ENCODE peak calls at places on chromosomes 16 and 17, in ten cellular contexts. One of them, this sample, is unnamed.

GRCh38 chr17:7018331-7018964 is 4.4 kb upstream of the BCL6B start:
- DNase-seq in AG09319: no peak
- DNase-seq in A673: no peak
- DNase-seq in activated CD8-positive, alpha-beta memory T cell treated with anti-CD3 and anti-CD28 coated beads, Interleukin-2, amount 10 ng/mL, durations not matched to agents 7 days and 5 days: no peak
- DNase-seq in cardiac muscle cell: no peak
- DNase-seq in left cardiac atrium: peak; percentile 71
- DNase-seq in omental fat pad: no peak
- DNase-seq in ACHN: no peak
- DNase-seq in germinal center: no peak
- DNase-seq in right lobe of liver: no peak
- DNase-seq in this sample: no peak

GRCh38 chr16:84585886-84586285 is 32.0 kb downstream of the COTL1 start:
- DNase-seq in AG09319: no peak
- DNase-seq in A673: peak; percentile 33
- DNase-seq in activated CD8-positive, alpha-beta memory T cell treated with anti-CD3 and anti-CD28 coated beads, Interleukin-2, amount 10 ng/mL, durations not matched to agents 7 days and 5 days: no peak
- DNase-seq in cardiac muscle cell: peak; percentile 50
- DNase-seq in left cardiac atrium: no peak
- DNase-seq in omental fat pad: no peak
- DNase-seq in ACHN: peak; percentile 28
- DNase-seq in germinal center: peak; percentile 71
- DNase-seq in right lobe of liver: no peak
- DNase-seq in this sample: no peak

GRCh38 chr17:66542183-66542966 is 240.0 kb downstream of the PRKCA start:
- DNase-seq in AG09319: no peak
- DNase-seq in A673: peak; percentile 61
- DNase-seq in activated CD8-positive, alpha-beta memory T cell treated with anti-CD3 and anti-CD28 coated beads, Interleukin-2, amount 10 ng/mL, durations not matched to agents 7 days and 5 days: peak; percentile 72
- DNase-seq in cardiac muscle cell: no peak
- DNase-seq in left cardiac atrium: no peak
- DNase-seq in omental fat pad: no peak
- DNase-seq in ACHN: peak; percentile 74
- DNase-seq in germinal center: peak; percentile 43
- DNase-seq in right lobe of liver: no peak
- DNase-seq in this sample: no peak

GRCh38 chr17:43823350-43824084 is 9.4 kb downstream of the MPP3 start:
- DNase-seq in AG09319: no peak
- DNase-seq in A673: no peak
- DNase-seq in activated CD8-positive, alpha-beta memory T cell treated with anti-CD3 and anti-CD28 coated beads, Interleukin-2, amount 10 ng/mL, durations not matched to agents 7 days and 5 days: no peak
- DNase-seq in cardiac muscle cell: no peak
- DNase-seq in left cardiac atrium: peak; percentile 77
- DNase-seq in omental fat pad: no peak
- DNase-seq in ACHN: no peak
- DNase-seq in germinal center: no peak
- DNase-seq in right lobe of liver: peak; percentile 42
- DNase-seq in this sample: no peak

GRCh38 chr17:76150712-76151622 is 9.9 kb upstream of the FOXJ1 start:
- DNase-seq in AG09319: no peak
- DNase-seq in A673: no peak
- DNase-seq in activated CD8-positive, alpha-beta memory T cell treated with anti-CD3 and anti-CD28 coated beads, Interleukin-2, amount 10 ng/mL, durations not matched to agents 7 days and 5 days: no peak
- DNase-seq in cardiac muscle cell: no peak
- DNase-seq in left cardiac atrium: no peak
- DNase-seq in omental fat pad: no peak
- DNase-seq in ACHN: no peak
- DNase-seq in germinal center: no peak
- DNase-seq in right lobe of liver: peak; percentile 87
- DNase-seq in this sample: no peak

GRCh38 chr16:84613408-84614071 is 4.3 kb downstream of the COTL1 start:
- DNase-seq in AG09319: no peak
- DNase-seq in A673: no peak
- DNase-seq in activated CD8-positive, alpha-beta memory T cell treated with anti-CD3 and anti-CD28 coated beads, Interleukin-2, amount 10 ng/mL, durations not matched to agents 7 days and 5 days: no peak
- DNase-seq in cardiac muscle cell: no peak
- DNase-seq in left cardiac atrium: no peak
- DNase-seq in omental fat pad: no peak
- DNase-seq in ACHN: no peak
- DNase-seq in germinal center: no peak
- DNase-seq in right lobe of liver: no peak
- DNase-seq in this sample: no peak

GRCh38 chr16:14464192-14464591 is 165.9 kb downstream of the PARN start:
- DNase-seq in AG09319: no peak
- DNase-seq in A673: no peak
- DNase-seq in activated CD8-positive, alpha-beta memory T cell treated with anti-CD3 and anti-CD28 coated beads, Interleukin-2, amount 10 ng/mL, durations not matched to agents 7 days and 5 days: no peak
- DNase-seq in cardiac muscle cell: no peak
- DNase-seq in left cardiac atrium: no peak
- DNase-seq in omental fat pad: no peak
- DNase-seq in ACHN: peak; percentile 34
- DNase-seq in germinal center: no peak
- DNase-seq in right lobe of liver: no peak
- DNase-seq in this sample: no peak

GRCh38 chr16:12724216-12724615 is 79.5 kb downstream of the CPPED1 start:
- DNase-seq in AG09319: no peak
- DNase-seq in A673: no peak
- DNase-seq in activated CD8-positive, alpha-beta memory T cell treated with anti-CD3 and anti-CD28 coated beads, Interleukin-2, amount 10 ng/mL, durations not matched to agents 7 days and 5 days: no peak
- DNase-seq in cardiac muscle cell: peak; percentile 46
- DNase-seq in left cardiac atrium: no peak
- DNase-seq in omental fat pad: no peak
- DNase-seq in ACHN: no peak
- DNase-seq in germinal center: no peak
- DNase-seq in right lobe of liver: no peak
- DNase-seq in this sample: no peak

GRCh38 chr17:79431175-79431574 is 179.7 kb downstream of the RBFOX3 start:
- DNase-seq in AG09319: no peak
- DNase-seq in A673: no peak
- DNase-seq in activated CD8-positive, alpha-beta memory T cell treated with anti-CD3 and anti-CD28 coated beads, Interleukin-2, amount 10 ng/mL, durations not matched to agents 7 days and 5 days: no peak
- DNase-seq in cardiac muscle cell: no peak
- DNase-seq in left cardiac atrium: no peak
- DNase-seq in omental fat pad: no peak
- DNase-seq in ACHN: no peak
- DNase-seq in germinal center: no peak
- DNase-seq in right lobe of liver: no peak
- DNase-seq in this sample: no peak

GRCh38 chr17:78957076-78957475 is 22.6 kb downstream of the LGALS3BP start:
- DNase-seq in AG09319: no peak
- DNase-seq in A673: no peak
- DNase-seq in activated CD8-positive, alpha-beta memory T cell treated with anti-CD3 and anti-CD28 coated beads, Interleukin-2, amount 10 ng/mL, durations not matched to agents 7 days and 5 days: no peak
- DNase-seq in cardiac muscle cell: no peak
- DNase-seq in left cardiac atrium: no peak
- DNase-seq in omental fat pad: no peak
- DNase-seq in ACHN: no peak
- DNase-seq in germinal center: no peak
- DNase-seq in right lobe of liver: no peak
- DNase-seq in this sample: no peak

GRCh38 chr17:33732116-33732515 is 439.0 kb upstream of the ASIC2 start:
- DNase-seq in AG09319: no peak
- DNase-seq in A673: peak; percentile 28
- DNase-seq in activated CD8-positive, alpha-beta memory T cell treated with anti-CD3 and anti-CD28 coated beads, Interleukin-2, amount 10 ng/mL, durations not matched to agents 7 days and 5 days: no peak
- DNase-seq in cardiac muscle cell: peak; percentile 75
- DNase-seq in left cardiac atrium: no peak
- DNase-seq in omental fat pad: no peak
- DNase-seq in ACHN: peak; percentile 47
- DNase-seq in germinal center: no peak
- DNase-seq in right lobe of liver: no peak
- DNase-seq in this sample: no peak

GRCh38 chr16:62190426-62190825 is 154.2 kb upstream of the CDH8 start:
- DNase-seq in AG09319: no peak
- DNase-seq in A673: peak; percentile 66
- DNase-seq in activated CD8-positive, alpha-beta memory T cell treated with anti-CD3 and anti-CD28 coated beads, Interleukin-2, amount 10 ng/mL, durations not matched to agents 7 days and 5 days: no peak
- DNase-seq in cardiac muscle cell: peak; percentile 68
- DNase-seq in left cardiac atrium: no peak
- DNase-seq in omental fat pad: no peak
- DNase-seq in ACHN: peak; percentile 55
- DNase-seq in germinal center: no peak
- DNase-seq in right lobe of liver: no peak
- DNase-seq in this sample: no peak

GRCh38 chr16:24085665-24086064 is 170.5 kb upstream of the CACNG3 start:
- DNase-seq in AG09319: no peak
- DNase-seq in A673: peak; percentile 61
- DNase-seq in activated CD8-positive, alpha-beta memory T cell treated with anti-CD3 and anti-CD28 coated beads, Interleukin-2, amount 10 ng/mL, durations not matched to agents 7 days and 5 days: no peak
- DNase-seq in cardiac muscle cell: no peak
- DNase-seq in left cardiac atrium: no peak
- DNase-seq in omental fat pad: no peak
- DNase-seq in ACHN: no peak
- DNase-seq in germinal center: no peak
- DNase-seq in right lobe of liver: no peak
- DNase-seq in this sample: no peak

GRCh38 chr16:75550211-75550662 is 5.8 kb downstream of the TMEM231 start:
- DNase-seq in AG09319: no peak
- DNase-seq in A673: peak; percentile 61
- DNase-seq in activated CD8-positive, alpha-beta memory T cell treated with anti-CD3 and anti-CD28 coated beads, Interleukin-2, amount 10 ng/mL, durations not matched to agents 7 days and 5 days: peak; percentile 56
- DNase-seq in cardiac muscle cell: no peak
- DNase-seq in left cardiac atrium: peak; percentile 37
- DNase-seq in omental fat pad: no peak
- DNase-seq in ACHN: peak; percentile 73
- DNase-seq in germinal center: peak; percentile 72
- DNase-seq in right lobe of liver: peak; percentile 60
- DNase-seq in this sample: no peak

GRCh38 chr17:81066771-81067315 is 31.9 kb downstream of the BAIAP2 start:
- DNase-seq in AG09319: no peak
- DNase-seq in A673: no peak
- DNase-seq in activated CD8-positive, alpha-beta memory T cell treated with anti-CD3 and anti-CD28 coated beads, Interleukin-2, amount 10 ng/mL, durations not matched to agents 7 days and 5 days: no peak
- DNase-seq in cardiac muscle cell: no peak
- DNase-seq in left cardiac atrium: no peak
- DNase-seq in omental fat pad: no peak
- DNase-seq in ACHN: no peak
- DNase-seq in germinal center: no peak
- DNase-seq in right lobe of liver: no peak
- DNase-seq in this sample: no peak

GRCh38 chr17:74798239-74798707 is 22.1 kb upstream of the NAT9 start:
- DNase-seq in AG09319: no peak
- DNase-seq in A673: peak; percentile 26
- DNase-seq in activated CD8-positive, alpha-beta memory T cell treated with anti-CD3 and anti-CD28 coated beads, Interleukin-2, amount 10 ng/mL, durations not matched to agents 7 days and 5 days: no peak
- DNase-seq in cardiac muscle cell: peak; percentile 43
- DNase-seq in left cardiac atrium: no peak
- DNase-seq in omental fat pad: no peak
- DNase-seq in ACHN: peak; percentile 85
- DNase-seq in germinal center: no peak
- DNase-seq in right lobe of liver: no peak
- DNase-seq in this sample: peak; percentile 28

GRCh38 chr17:28372203-28372944 is 880 bp downstream of the SARM1 start:
- DNase-seq in AG09319: no peak
- DNase-seq in A673: peak; percentile 53
- DNase-seq in activated CD8-positive, alpha-beta memory T cell treated with anti-CD3 and anti-CD28 coated beads, Interleukin-2, amount 10 ng/mL, durations not matched to agents 7 days and 5 days: peak; percentile 46
- DNase-seq in cardiac muscle cell: no peak
- DNase-seq in left cardiac atrium: no peak
- DNase-seq in omental fat pad: no peak
- DNase-seq in ACHN: peak; percentile 56
- DNase-seq in germinal center: peak; percentile 36
- DNase-seq in right lobe of liver: no peak
- DNase-seq in this sample: no peak

GRCh38 chr17:31680126-31680525 is 178.9 kb downstream of the COPRS start:
- DNase-seq in AG09319: no peak
- DNase-seq in A673: no peak
- DNase-seq in activated CD8-positive, alpha-beta memory T cell treated with anti-CD3 and anti-CD28 coated beads, Interleukin-2, amount 10 ng/mL, durations not matched to agents 7 days and 5 days: peak; percentile 60
- DNase-seq in cardiac muscle cell: no peak
- DNase-seq in left cardiac atrium: no peak
- DNase-seq in omental fat pad: no peak
- DNase-seq in ACHN: no peak
- DNase-seq in germinal center: no peak
- DNase-seq in right lobe of liver: no peak
- DNase-seq in this sample: no peak

GRCh38 chr17:42682400-42683384 is at the start of gene CNTNAP1:
- DNase-seq in AG09319: no peak
- DNase-seq in A673: peak; percentile 66
- DNase-seq in activated CD8-positive, alpha-beta memory T cell treated with anti-CD3 and anti-CD28 coated beads, Interleukin-2, amount 10 ng/mL, durations not matched to agents 7 days and 5 days: peak; percentile 58
- DNase-seq in cardiac muscle cell: peak; percentile 83
- DNase-seq in left cardiac atrium: peak; percentile 70
- DNase-seq in omental fat pad: no peak
- DNase-seq in ACHN: peak; percentile 88
- DNase-seq in germinal center: no peak
- DNase-seq in right lobe of liver: no peak
- DNase-seq in this sample: peak; percentile 32

GRCh38 chr17:40069751-40070643 is 7.2 kb downstream of the THRA start:
- DNase-seq in AG09319: no peak
- DNase-seq in A673: peak; percentile 61
- DNase-seq in activated CD8-positive, alpha-beta memory T cell treated with anti-CD3 and anti-CD28 coated beads, Interleukin-2, amount 10 ng/mL, durations not matched to agents 7 days and 5 days: peak; percentile 57
- DNase-seq in cardiac muscle cell: no peak
- DNase-seq in left cardiac atrium: no peak
- DNase-seq in omental fat pad: no peak
- DNase-seq in ACHN: peak; percentile 57
- DNase-seq in germinal center: no peak
- DNase-seq in right lobe of liver: no peak
- DNase-seq in this sample: no peak

GRCh38 chr17:78665952-78666920 is 89.0 kb upstream of the DNAH17 start:
- DNase-seq in AG09319: no peak
- DNase-seq in A673: no peak
- DNase-seq in activated CD8-positive, alpha-beta memory T cell treated with anti-CD3 and anti-CD28 coated beads, Interleukin-2, amount 10 ng/mL, durations not matched to agents 7 days and 5 days: peak; percentile 77
- DNase-seq in cardiac muscle cell: peak; percentile 32
- DNase-seq in left cardiac atrium: peak; percentile 82
- DNase-seq in omental fat pad: no peak
- DNase-seq in ACHN: no peak
- DNase-seq in germinal center: peak; percentile 28
- DNase-seq in right lobe of liver: no peak
- DNase-seq in this sample: no peak

GRCh38 chr17:31608659-31609254 is 217.3 kb downstream of the RAB11FIP4 start:
- DNase-seq in AG09319: no peak
- DNase-seq in A673: no peak
- DNase-seq in activated CD8-positive, alpha-beta memory T cell treated with anti-CD3 and anti-CD28 coated beads, Interleukin-2, amount 10 ng/mL, durations not matched to agents 7 days and 5 days: peak; percentile 2
- DNase-seq in cardiac muscle cell: no peak
- DNase-seq in left cardiac atrium: no peak
- DNase-seq in omental fat pad: no peak
- DNase-seq in ACHN: no peak
- DNase-seq in germinal center: no peak
- DNase-seq in right lobe of liver: no peak
- DNase-seq in this sample: no peak

GRCh38 chr17:33002245-33002644 is 10.6 kb downstream of the SPACA3 start:
- DNase-seq in AG09319: no peak
- DNase-seq in A673: no peak
- DNase-seq in activated CD8-positive, alpha-beta memory T cell treated with anti-CD3 and anti-CD28 coated beads, Interleukin-2, amount 10 ng/mL, durations not matched to agents 7 days and 5 days: no peak
- DNase-seq in cardiac muscle cell: no peak
- DNase-seq in left cardiac atrium: no peak
- DNase-seq in omental fat pad: no peak
- DNase-seq in ACHN: no peak
- DNase-seq in germinal center: no peak
- DNase-seq in right lobe of liver: no peak
- DNase-seq in this sample: no peak

GRCh38 chr17:45104029-45104428 is 28.3 kb downstream of the PLCD3 start:
- DNase-seq in AG09319: no peak
- DNase-seq in A673: no peak
- DNase-seq in activated CD8-positive, alpha-beta memory T cell treated with anti-CD3 and anti-CD28 coated beads, Interleukin-2, amount 10 ng/mL, durations not matched to agents 7 days and 5 days: no peak
- DNase-seq in cardiac muscle cell: no peak
- DNase-seq in left cardiac atrium: no peak
- DNase-seq in omental fat pad: no peak
- DNase-seq in ACHN: no peak
- DNase-seq in germinal center: no peak
- DNase-seq in right lobe of liver: no peak
- DNase-seq in this sample: no peak